ENCODE peak calls at places on chromosome 11, in nine cellular contexts. J, T, H, W, Q, O, G, L and Z are unnamed samples.

GRCh38 chr11:126702987-126703386 is 297.6 kb downstream of the KIRREL3 start:
- DNase-seq in H (no peak), O (peak), W (no peak), J (no peak), G (no peak), L (no peak), T (no peak), Q (no peak), Z (no peak)

GRCh38 chr11:69140635-69141034 is 15.1 kb upstream of the SMIM38 start:
- DNase-seq in Q (no peak), T (no peak), W (no peak), O (no peak), L (no peak), H (no peak), G (no peak), J (peak), Z (no peak)

GRCh38 chr11:11178671-11179070 is 174.4 kb downstream of the CSNK2A3 start:
- DNase-seq in W (no peak), O (no peak), T (no peak), J (no peak), L (no peak), Q (no peak), H (no peak), G (peak), Z (no peak)

GRCh38 chr11:88552377-88553029 is 215.0 kb upstream of the CTSC start:
- DNase-seq in O (peak), L (peak), T (peak), G (peak), J (peak), Q (peak), H (peak), W (peak), Z (no peak)

GRCh38 chr11:87866951-87867350 is 308.3 kb downstream of the RAB38 start:
- DNase-seq in O (no peak), H (no peak), L (no peak), T (no peak), J (no peak), Q (no peak), W (no peak), G (no peak), Z (no peak)

GRCh38 chr11:76288166-76288978 is 82.1 kb upstream of the WNT11 start:
- DNase-seq in O (no peak), Q (peak), T (no peak), H (peak), L (no peak), J (no peak), W (peak), G (no peak), Z (no peak)

GRCh38 chr11:71425851-71426250 is 22.3 kb downstream of the DHCR7 start:
- DNase-seq in Q (peak), T (no peak), G (no peak), W (no peak), H (no peak), O (no peak), J (no peak), L (no peak), Z (no peak)

GRCh38 chr11:59923813-59924212 is 14.4 kb upstream of the OOSP1 start:
- DNase-seq in T (peak), Q (peak), G (no peak), H (no peak), J (no peak), W (peak), O (no peak), L (no peak), Z (no peak)

GRCh38 chr11:122307480-122308085 is 191.6 kb upstream of the BLID start:
- DNase-seq in H (no peak), W (no peak), T (no peak), L (peak), J (no peak), Q (no peak), G (no peak), O (no peak), Z (no peak)

GRCh38 chr11:120173771-120174170 is 35.9 kb upstream of the TRIM29 start:
- DNase-seq in T (no peak), G (no peak), W (no peak), L (no peak), H (no peak), O (no peak), Q (no peak), J (no peak), Z (no peak)

GRCh38 chr11:91703042-91703441 is 521.6 kb upstream of the FAT3 start:
- DNase-seq in L (no peak), O (no peak), W (no peak), H (no peak), T (no peak), G (no peak), J (no peak), Q (no peak), Z (no peak)

GRCh38 chr11:126146454-126147192 is 64.8 kb downstream of the RPUSD4 start:
- DNase-seq in L (peak), J (no peak), H (no peak), O (peak), G (no peak), W (peak), T (no peak), Q (no peak), Z (no peak)

GRCh38 chr11:10654211-10655150 is 39.1 kb downstream of the IRAG1 start:
- DNase-seq in L (peak), O (no peak), H (peak), J (no peak), W (peak), Q (peak), G (no peak), T (peak), Z (no peak)

GRCh38 chr11:44521148-44521547 is 44.3 kb upstream of the CD82 start:
- DNase-seq in G (no peak), T (no peak), Q (no peak), L (no peak), W (no peak), O (no peak), J (no peak), H (no peak), Z (no peak)

GRCh38 chr11:64874308-64874707 is 4.1 kb downstream of the EHD1 start:
- DNase-seq in T (no peak), H (no peak), G (no peak), W (no peak), L (peak), J (no peak), O (no peak), Q (peak), Z (no peak)

GRCh38 chr11:78161937-78162336 is 22.5 kb upstream of the ALG8 start:
- DNase-seq in O (no peak), W (no peak), T (peak), L (no peak), G (peak), J (no peak), Q (no peak), H (no peak), Z (no peak)

GRCh38 chr11:111326824-111327223 is 28.5 kb downstream of the POU2AF3 start:
- DNase-seq in Q (no peak), G (no peak), T (no peak), H (no peak), L (no peak), J (no peak), O (no peak), W (no peak), Z (no peak)

GRCh38 chr11:69488543-69488940 is 7.1 kb downstream of the LINC01488 start:
- DNase-seq in W (no peak), J (no peak), H (no peak), T (no peak), L (no peak), O (no peak), Q (no peak), G (no peak), Z (no peak)

GRCh38 chr11:1854949-1855885 is 2.3 kb downstream of the LSP1 start:
- DNase-seq in W (no peak), H (no peak), J (no peak), Q (peak), G (no peak), L (no peak), O (no peak), T (no peak), Z (no peak)

GRCh38 chr11:95266751-95267374 is 35.9 kb upstream of the SESN3 start:
- DNase-seq in T (no peak), O (no peak), J (no peak), G (no peak), Q (no peak), H (no peak), L (no peak), W (no peak), Z (no peak)